ENCODE peak calls at places on chromosome 4, in ten cellular contexts. J is lower leg skin, Y is astrocyte of the spinal cord, G is transverse colon, V is AG04450, A is fibroblast of the aortic adventitia, Z is tibial nerve, B is sigmoid colon, D is GM23338, C is bronchial epithelial cell. U is an unnamed sample.

GRCh38 chr4:188242041-188242440 is 102.8 kb downstream of the TRIML1 start:
- DNase-seq in A (no peak), V (no peak), Z (no peak), B (no peak), G (no peak), J (no peak), D (no peak), C (no peak), Y (no peak), U (no peak)

GRCh38 chr4:173146456-173146855 is 22.2 kb upstream of the GALNT7 start:
- DNase-seq in B (no peak), V (no peak), J (no peak), C (peak), Z (no peak), Y (no peak), G (no peak), A (no peak), D (no peak), U (no peak)

GRCh38 chr4:80507507-80507906 is 172.0 kb downstream of the CFAP299 start:
- DNase-seq in Z (no peak), A (no peak), G (no peak), V (no peak), Y (no peak), B (no peak), D (no peak), C (no peak), J (no peak), U (no peak)

GRCh38 chr4:16544251-16544721 is 318.0 kb upstream of the TAPT1 start:
- DNase-seq in V (peak), Z (no peak), D (no peak), J (peak), B (peak), Y (no peak), G (no peak), C (no peak), A (peak), U (no peak)

GRCh38 chr4:21013501-21013900 is 313.2 kb downstream of the PACRGL start:
- DNase-seq in C (peak), A (no peak), Z (no peak), J (no peak), G (no peak), D (no peak), Y (no peak), B (no peak), V (no peak), U (no peak)

GRCh38 chr4:57040510-57040909 is 61.8 kb downstream of the POLR2B start:
- DNase-seq in B (no peak), Z (no peak), C (no peak), G (no peak), J (no peak), A (no peak), Y (no peak), V (no peak), D (peak), U (no peak)

GRCh38 chr4:158172558-158173258 is at the start of gene GASK1B:
- DNase-seq in A (peak), D (peak), V (peak), C (peak), Z (peak), G (peak), Y (peak), B (no peak), J (peak), U (peak)

GRCh38 chr4:89158884-89159503 is 47.7 kb downstream of the TIGD2 start:
- DNase-seq in J (no peak), G (no peak), C (peak), A (peak), B (no peak), D (peak), Z (peak), V (no peak), Y (peak), U (peak)

GRCh38 chr4:10075953-10076391 is 40.6 kb downstream of the WDR1 start:
- DNase-seq in C (no peak), Y (no peak), V (no peak), A (no peak), Z (no peak), B (peak), G (no peak), D (no peak), J (no peak), U (no peak)

GRCh38 chr4:53422367-53422766 is 44.9 kb downstream of the FIP1L1 start:
- DNase-seq in Y (no peak), B (no peak), A (no peak), J (no peak), D (no peak), C (no peak), G (no peak), Z (no peak), V (no peak), U (no peak)

GRCh38 chr4:80219301-80220025 is 22.2 kb downstream of the PRDM8 start:
- DNase-seq in Y (no peak), V (no peak), G (no peak), C (no peak), B (no peak), A (peak), Z (no peak), J (no peak), D (peak), U (no peak)

GRCh38 chr4:27176400-27176799 is 315.8 kb downstream of the STIM2 start:
- DNase-seq in D (peak), C (peak), J (no peak), G (peak), Y (peak), B (no peak), V (no peak), Z (no peak), A (peak), U (peak)

GRCh38 chr4:7379161-7379560 is 55.6 kb downstream of the PSAPL1 start:
- DNase-seq in J (no peak), G (no peak), Z (no peak), A (no peak), V (no peak), D (no peak), C (no peak), B (no peak), Y (no peak), U (no peak)

GRCh38 chr4:77697860-77698599 is 92.4 kb downstream of the CXCL13 start:
- DNase-seq in J (no peak), C (peak), V (peak), B (no peak), Y (peak), G (peak), Z (no peak), D (peak), A (peak), U (peak)

GRCh38 chr4:2761035-2761923 is 5.1 kb upstream of the TNIP2 start:
- DNase-seq in J (no peak), G (peak), A (no peak), D (peak), V (no peak), Y (peak), B (peak), C (peak), Z (no peak), U (peak)

GRCh38 chr4:1421650-1422049 is 15.4 kb upstream of the NKX1-1 start:
- DNase-seq in J (no peak), V (no peak), G (no peak), C (no peak), A (no peak), Z (no peak), Y (no peak), B (no peak), D (no peak), U (no peak)

GRCh38 chr4:859496-859895 is 33.6 kb upstream of the CPLX1 start:
- DNase-seq in Y (no peak), J (no peak), B (no peak), V (no peak), Z (no peak), D (no peak), C (no peak), G (no peak), A (no peak), U (no peak)

GRCh38 chr4:173270312-173271027 is 63.7 kb downstream of the HMGB2 start:
- DNase-seq in D (no peak), Y (peak), G (no peak), A (peak), V (no peak), C (no peak), J (no peak), Z (no peak), B (no peak), U (peak)

GRCh38 chr4:10085386-10085785 is 31.2 kb downstream of the WDR1 start:
- DNase-seq in Z (no peak), D (no peak), V (no peak), G (peak), C (no peak), B (peak), Y (no peak), A (no peak), J (no peak), U (no peak)

GRCh38 chr4:71941001-71941400 is 90.8 kb upstream of the NPFFR2 start:
- DNase-seq in A (peak), C (peak), B (no peak), Y (no peak), G (peak), D (peak), V (no peak), Z (no peak), J (no peak), U (peak)

GRCh38 chr4:1523907-1524636 is 117.8 kb upstream of the NKX1-1 start:
- DNase-seq in G (no peak), V (no peak), Y (no peak), J (no peak), A (no peak), C (no peak), D (no peak), B (no peak), Z (no peak), U (no peak)

GRCh38 chr4:76955187-76955586 is 5.6 kb downstream of the SEPTIN11 start:
- DNase-seq in V (no peak), B (no peak), A (peak), G (no peak), C (peak), J (no peak), Z (no peak), Y (peak), D (no peak), U (peak)

GRCh38 chr4:151801547-151802516 is 41.0 kb upstream of the GATB start:
- DNase-seq in Y (peak), Z (peak), G (peak), D (peak), C (peak), V (peak), A (peak), B (no peak), J (no peak), U (peak)

GRCh38 chr4:119093042-119093827 is 42.4 kb upstream of the MYOZ2 start:
- DNase-seq in D (no peak), B (no peak), C (peak), A (no peak), Y (no peak), V (no peak), G (no peak), Z (no peak), J (no peak), U (no peak)

GRCh38 chr4:127525585-127525984 is 107.2 kb upstream of the INTU start:
- DNase-seq in D (no peak), Z (no peak), B (no peak), J (no peak), A (no peak), G (no peak), Y (no peak), C (no peak), V (no peak), U (no peak)

GRCh38 chr4:1371831-1372165 is 24.8 kb downstream of the UVSSA start:
- DNase-seq in A (no peak), J (no peak), V (no peak), B (no peak), D (no peak), Z (no peak), Y (no peak), G (no peak), C (no peak), U (no peak)

DNA sequence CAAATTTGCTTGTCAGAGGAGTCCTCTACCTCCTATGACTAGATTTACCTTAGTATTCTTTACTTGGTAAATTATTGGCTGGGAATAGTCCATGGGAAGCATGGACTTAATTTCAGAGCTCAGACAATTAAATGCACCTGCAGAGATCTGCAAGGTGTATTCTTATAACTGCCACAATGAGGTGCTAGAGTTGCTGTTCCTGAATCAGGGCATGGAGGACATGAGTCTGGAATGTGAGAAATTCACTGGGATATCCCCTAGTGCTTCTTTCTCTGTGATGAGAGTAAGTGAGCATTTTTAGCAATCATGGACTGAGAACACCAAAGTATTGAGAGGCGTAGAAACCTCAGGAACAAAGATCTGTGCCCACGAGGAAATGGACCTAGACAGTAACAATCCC is 32.9 kb upstream of the GRID2 start:
- DNase-seq in A (no peak), J (no peak), D (peak), Y (no peak), V (no peak), G (no peak), Z (no peak), B (no peak), C (no peak), U (peak)
- H3K4me3 ChIP-seq in A (no peak), J (no peak), D (peak), Y (no peak), V (no peak), G (no peak), Z (no peak), B (no peak), C (no peak), U (no peak)

GRCh38 chr4:139635966-139636365 is 29.7 kb upstream of the MGST2 start:
- DNase-seq in C (peak), Y (no peak), G (no peak), D (no peak), A (no peak), B (no peak), Z (no peak), J (no peak), V (no peak), U (no peak)

GRCh38 chr4:139630991-139631390 is 34.6 kb upstream of the MGST2 start:
- DNase-seq in V (no peak), B (no peak), G (no peak), Y (no peak), J (no peak), D (peak), A (no peak), Z (no peak), C (no peak), U (no peak)

GRCh38 chr4:139633195-139633594 is 32.4 kb upstream of the MGST2 start:
- DNase-seq in Z (no peak), J (no peak), B (no peak), C (no peak), Y (no peak), D (no peak), G (no peak), A (no peak), V (no peak), U (no peak)

GRCh38 chr4:139629761-139630160 is 35.9 kb upstream of the MGST2 start:
- DNase-seq in Z (no peak), B (no peak), Y (no peak), A (no peak), D (no peak), V (no peak), G (no peak), J (no peak), C (no peak), U (no peak)

DNA sequence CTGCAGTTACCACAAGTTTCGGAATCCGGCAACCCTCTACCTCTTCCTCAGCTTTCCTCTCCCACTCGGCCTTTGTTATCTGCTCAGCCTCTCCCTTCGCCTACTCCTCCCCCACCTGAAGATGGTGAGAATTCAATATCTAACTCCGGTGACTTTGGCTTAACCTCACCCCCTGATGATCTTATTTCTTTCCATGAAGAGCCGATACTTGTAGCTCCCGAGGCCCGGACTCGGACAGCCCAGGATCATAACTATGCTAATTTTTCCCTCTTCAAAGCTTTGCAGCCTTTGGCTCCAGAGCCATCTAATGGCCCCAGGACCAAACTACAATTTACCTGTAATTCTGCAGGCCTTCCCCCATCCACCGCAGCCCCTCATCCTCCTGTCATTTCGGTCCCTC is 32.0 kb upstream of the MGST2 start:
- DNase-seq in V (no peak), A (peak), B (no peak), Y (no peak), G (peak), C (peak), J (no peak), D (peak), Z (peak), U (peak)
- H3K4me3 ChIP-seq in V (no peak), A (peak), B (peak), Y (peak), G (no peak), C (no peak), J (no peak), D (peak), Z (peak), U (peak)

GRCh38 chr4:143699331-143700059 is 980 bp downstream of the FREM3 start:
- DNase-seq in D (peak), A (no peak), Z (no peak), B (no peak), V (no peak), C (no peak), Y (no peak), J (no peak), G (no peak), U (no peak)
- H3K4me3 ChIP-seq in D (peak), A (no peak), Z (no peak), B (peak), V (no peak), C (no peak), Y (no peak), J (no peak), G (peak), U (no peak)

DNA sequence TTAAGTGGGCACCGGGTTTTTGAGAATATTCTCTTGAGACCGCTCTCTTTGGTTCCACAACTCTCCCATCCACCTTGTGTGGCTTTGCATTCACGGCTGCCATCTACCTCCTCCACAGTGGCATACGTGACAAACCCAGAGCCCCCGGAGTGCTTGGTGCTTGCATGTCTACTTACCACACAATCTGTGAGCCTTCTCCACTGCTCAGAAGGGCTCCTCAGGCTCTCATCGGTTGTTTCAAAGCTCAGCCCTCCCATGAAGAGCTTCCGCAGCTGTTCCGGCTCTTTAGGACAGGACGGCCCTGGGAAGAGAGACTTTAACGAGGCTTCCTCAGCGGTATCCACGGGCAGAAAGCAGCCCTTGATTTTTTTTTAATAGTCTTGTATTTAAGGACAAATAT is 167.6 kb upstream of the ANK2 start:
- DNase-seq in Z (no peak), Y (no peak), A (no peak), C (no peak), B (no peak), G (no peak), J (no peak), V (no peak), D (peak), U (no peak)
- H3K4me3 ChIP-seq in Z (no peak), Y (no peak), A (no peak), C (no peak), B (peak), G (no peak), J (no peak), V (no peak), D (no peak), U (no peak)

GRCh38 chr4:146632770-146633470 is 5.8 kb upstream of the POU4F2 start:
- DNase-seq in B (no peak), A (no peak), Y (no peak), Z (no peak), V (no peak), C (no peak), D (no peak), G (no peak), J (no peak), U (no peak)
- H3K4me3 ChIP-seq in B (no peak), A (no peak), Y (no peak), Z (no peak), V (no peak), C (no peak), D (peak), G (no peak), J (no peak), U (no peak)

DNA sequence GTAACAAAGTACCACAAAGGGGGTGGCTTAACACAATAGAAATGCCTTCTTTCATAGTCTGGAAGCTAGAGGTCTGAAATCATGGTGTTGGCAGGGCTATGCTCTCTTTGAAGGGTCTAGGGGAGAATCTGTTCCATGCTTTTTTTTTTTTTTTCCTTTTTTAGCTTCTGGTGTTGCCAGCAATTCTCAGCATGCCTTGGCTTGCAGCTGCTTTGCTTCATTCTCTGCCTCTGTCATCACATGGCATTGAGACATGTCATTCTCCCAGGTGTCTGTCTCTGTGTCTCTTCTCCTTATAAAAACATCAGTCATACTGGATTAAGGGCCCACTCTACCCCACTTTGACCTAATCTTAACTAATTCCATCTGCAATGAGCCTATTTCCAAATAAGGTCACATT is 78.6 kb upstream of the BOD1L1 start:
- DNase-seq in B (no peak), J (no peak), Y (no peak), Z (no peak), D (no peak), A (peak), C (peak), G (no peak), V (no peak), U (no peak)
- H3K4me3 ChIP-seq in B (no peak), J (no peak), Y (no peak), Z (no peak), D (no peak), A (no peak), C (no peak), G (no peak), V (no peak), U (no peak)